ENCODE peak calls at places on chromosomes 3 and 15, in five cellular contexts. G, A, O, P and C are unnamed samples. For H3K9me3, the result is how much of the 10 kb centered on the place peaks cover.

GRCh38 chr3:47016934-47017435 is 37.5 kb downstream of the NBEAL2 start:
- DNase-seq in O (no peak), G (no peak), P (no peak), A (peak), C (no peak)

GRCh38 chr15:41914406-41914805 is 20.6 kb upstream of the SPTBN5 start:
- DNase-seq in G (no peak), A (no peak), O (no peak), P (no peak), C (no peak)

GRCh38 chr3:73056365-73057150 is 4.9 kb upstream of the EBLN2 start:
- DNase-seq in A (no peak), G (no peak), P (no peak), O (peak), C (no peak)

GRCh38 chr3:133895208-133896001 is at the start of gene RAB6B:
- DNase-seq in P (no peak), O (peak), G (peak), A (peak), C (no peak)

GRCh38 chr3:184757010-184757651 is 45.3 kb upstream of the MAGEF1 start:
- DNase-seq in O (no peak), G (peak), P (peak), A (peak), C (no peak)

GRCh38 chr15:99906356-99906755 is 173.1 kb upstream of the LYSMD4 start:
- DNase-seq in A (no peak), G (no peak), O (no peak), P (no peak), C (no peak)

GRCh38 chr3:58167431-58168351 is 43.1 kb downstream of the DNASE1L3 start:
- DNase-seq in P (peak), O (peak), A (peak), G (peak), C (peak)

GRCh38 chr3:170499562-170500156 is 81.0 kb downstream of the CLDN11 start:
- DNase-seq in A (peak), P (no peak), G (no peak), O (peak), C (no peak)

GRCh38 chr15:37094542-37095196 is 5.7 kb downstream of the MEIS2 start:
- DNase-seq in O (no peak), G (no peak), P (no peak), A (peak), C (no peak)

GRCh38 chr3:58837141-58837862 is 170.7 kb upstream of the FAM3D start:
- DNase-seq in G (no peak), P (no peak), A (peak), O (no peak), C (no peak)

GRCh38 chr15:67542192-67542461 is 376 bp upstream of the MAP2K5 start:
- DNase-seq in O (peak), G (no peak), A (no peak), P (no peak), C (no peak)

GRCh38 chr3:143975549-143976152 is 4.0 kb downstream of the DIPK2A start:
- DNase-seq in P (no peak), O (peak), A (peak), G (no peak), C (no peak)

GRCh38 chr3:46629571-46630517 is 17.5 kb downstream of the FAM240A start:
- DNase-seq in A (peak), G (peak), O (peak), P (peak), C (peak)

GRCh38 chr15:64717735-64718495 is 57.5 kb downstream of the RBPMS2 start:
- DNase-seq in G (peak), O (no peak), A (no peak), P (no peak), C (no peak)

GRCh38 chr15:92377083-92377789 is 16.4 kb upstream of the ST8SIA2 start:
- DNase-seq in A (no peak), P (no peak), G (peak), O (no peak), C (no peak)

GRCh38 chr3:12750223-12750622 is 8.8 kb downstream of the TMEM40 start:
- DNase-seq in O (no peak), P (no peak), G (no peak), A (no peak), C (no peak)

GRCh38 chr15:51801391-51801835 is 28.0 kb upstream of the TMOD3 start:
- DNase-seq in G (no peak), P (no peak), A (no peak), O (peak), C (no peak)

GRCh38 chr15:76763554-76763953 is 141.6 kb downstream of the SCAPER start:
- DNase-seq in P (no peak), A (no peak), O (no peak), G (no peak), C (no peak)

GRCh38 chr3:17741621-17742091 is 775 bp downstream of the TBC1D5 start:
- DNase-seq in G (no peak), O (no peak), P (no peak), A (no peak), C (no peak)

GRCh38 chr3:61687206-61687605 is 125.8 kb downstream of the PTPRG start:
- DNase-seq in O (no peak), A (no peak), P (no peak), G (no peak), C (no peak)

GRCh38 chr3:13414040-13414729 is 5.9 kb downstream of the NUP210 start:
- DNase-seq in A (no peak), O (no peak), G (peak), P (peak), C (peak)

GRCh38 chr3:299590-300301 is 103.2 kb downstream of the CHL1 start:
- DNase-seq in O (no peak), A (no peak), G (no peak), P (no peak), C (no peak)

GRCh38 chr3:195221876-195222617 is 48.9 kb downstream of the XXYLT1 start:
- DNase-seq in A (peak), G (no peak), P (no peak), O (no peak), C (no peak)

GRCh38 chr3:33277193-33277882 is at the start of gene FBXL2:
- DNase-seq in O (peak), G (peak), P (peak), A (peak), C (no peak)

GRCh38 chr3:67037615-67038014 is 39.5 kb downstream of the KBTBD8 start:
- DNase-seq in G (no peak), P (no peak), O (no peak), A (no peak), C (no peak)

GRCh38 chr3:137509354-137510045 is 254.6 kb upstream of the SOX14 start:
- DNase-seq in O (peak), P (no peak), G (no peak), A (no peak), C (no peak)

GRCh38 chr3:106257172-106257571 is 388.4 kb upstream of the CBLB start:
- DNase-seq in A (no peak), P (no peak), G (no peak), O (no peak), C (no peak)

GRCh38 chr3:117238805-117239204 is 529.2 kb downstream of the TUSC7 start:
- DNase-seq in P (no peak), A (no peak), O (peak), G (no peak), C (no peak)

GRCh38 chr15:66139816-66140215 is 113.7 kb downstream of the MEGF11 start:
- DNase-seq in P (no peak), G (no peak), O (no peak), A (peak), C (no peak)

GRCh38 chr15:57003418-57003817 is 85.0 kb downstream of the TCF12 start:
- DNase-seq in G (no peak), A (peak), P (no peak), O (no peak), C (no peak)

GRCh38 chr3:147945968-147946519 is 536.9 kb downstream of the ZIC1 start:
- DNase-seq in A (peak), G (no peak), P (no peak), O (peak), C (no peak)

GRCh38 chr15:71052356-71052755 is 62.9 kb upstream of the THSD4 start:
- DNase-seq in O (no peak), A (peak), G (no peak), P (no peak), C (no peak)

GRCh38 chr15:44286814-44287555 is 1.5 kb upstream of the GOLM2 start:
- DNase-seq in O (no peak), A (no peak), P (no peak), G (no peak), C (no peak)

GRCh38 chr15:72599855-72600464 is 54.5 kb upstream of the GOLGA6B start:
- DNase-seq in G (no peak), O (peak), P (no peak), A (peak), C (no peak)

GRCh38 chr15:69847625-69848024 is 250.1 kb downstream of the TLE3 start:
- DNase-seq in O (no peak), A (no peak), P (no peak), G (no peak), C (no peak)

GRCh38 chr3:99579965-99580364 is 58.4 kb upstream of the COL8A1 start:
- DNase-seq in G (no peak), O (no peak), P (no peak), A (no peak), C (no peak)

GRCh38 chr3:122493296-122493695 is 21.4 kb downstream of the KPNA1 start:
- DNase-seq in P (no peak), O (no peak), G (no peak), A (peak), C (no peak)

GRCh38 chr3:45992820-45993219 is 2.8 kb downstream of the FYCO1 start:
- DNase-seq in P (no peak), A (peak), G (no peak), O (no peak), C (no peak)

GRCh38 chr3:160691962-160692361 is 15.0 kb downstream of the ARL14 start:
- DNase-seq in O (no peak), A (no peak), P (no peak), G (no peak), C (no peak)

GRCh38 chr15:53721334-53722087 is 38.0 kb downstream of the WDR72 start:
- DNase-seq in A (no peak), G (no peak), P (no peak), O (no peak), C (no peak)

GRCh38 chr15:58223432-58223831 is 85.3 kb downstream of the AQP9 start:
- DNase-seq in P (no peak), A (no peak), G (no peak), O (no peak), C (no peak)
- H3K9me3 ChIP-seq in P (under half), A (under half), G (under half), O (under half), C (under half)

GRCh38 chr15:25059698-25060471 is 105.1 kb downstream of the SNRPN start:
- DNase-seq in G (no peak), O (no peak), A (peak), P (peak), C (no peak)
- H3K9me3 ChIP-seq in G (half or more), O (under half), A (half or more), P (half or more), C (half or more)

DNA sequence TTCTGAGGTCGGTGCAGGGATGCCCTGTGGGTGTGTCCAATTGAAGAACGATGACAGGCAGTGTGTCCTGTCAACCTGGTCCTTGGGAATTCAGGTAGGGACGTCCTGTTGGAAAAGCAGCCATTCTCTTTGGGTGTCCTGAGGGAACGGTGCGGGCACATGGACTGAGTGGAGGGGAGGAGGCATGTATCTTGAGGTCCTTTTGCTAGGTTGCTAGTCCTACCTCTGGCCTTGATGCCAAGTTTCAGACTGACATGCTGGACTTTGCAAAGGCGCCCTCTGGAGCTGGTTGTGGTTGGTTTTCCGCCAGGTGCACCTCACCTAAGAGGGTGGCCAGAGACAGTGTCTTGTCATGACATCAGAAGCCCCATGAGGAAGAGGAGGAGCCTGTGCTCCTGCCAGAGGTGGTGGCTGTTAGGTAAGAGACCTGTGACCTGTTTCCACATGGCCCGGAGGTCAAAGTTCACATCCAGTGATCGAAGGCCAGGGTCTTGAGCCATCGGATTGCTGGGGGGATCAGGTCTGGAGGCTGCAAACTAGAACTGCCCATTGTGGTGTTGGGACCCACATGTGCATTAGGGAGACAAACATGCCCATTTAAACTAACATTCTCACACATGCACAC is 106.3 kb downstream of the SNRPN start:
- DNase-seq in A (peak), O (no peak), G (no peak), P (peak), C (no peak)
- H3K9me3 ChIP-seq in A (half or more), O (under half), G (half or more), P (half or more), C (half or more)

GRCh38 chr3:6602329-6602728 is 258.6 kb upstream of the GRM7 start:
- DNase-seq in O (no peak), A (no peak), P (no peak), G (no peak), C (no peak)

GRCh38 chr3:6600237-6600636 is 260.7 kb upstream of the GRM7 start:
- DNase-seq in G (no peak), P (no peak), A (no peak), O (no peak), C (no peak)

GRCh38 chr3:6605245-6605644 is 255.7 kb upstream of the GRM7 start:
- DNase-seq in P (no peak), G (no peak), A (no peak), O (no peak), C (no peak)

DNA sequence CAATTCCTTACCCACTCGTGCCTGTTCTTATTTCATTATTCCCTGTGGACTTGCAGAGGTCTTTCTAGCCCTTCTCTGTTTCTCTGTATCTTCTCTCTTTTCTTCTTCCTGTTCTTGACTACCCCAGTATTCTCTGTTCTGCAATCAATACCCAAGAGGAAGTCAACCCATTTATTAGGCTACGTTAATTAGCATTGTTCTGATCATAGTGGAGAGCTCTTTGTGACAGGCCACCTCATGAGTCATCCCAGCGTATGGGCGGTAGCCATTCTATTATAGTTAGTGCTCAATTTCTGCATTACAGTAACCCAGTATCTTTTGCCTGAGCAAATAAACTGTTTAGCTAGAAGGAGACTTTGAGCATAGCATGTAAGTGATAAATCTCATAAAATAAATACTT is 259.5 kb upstream of the GRM7 start:
- DNase-seq in G (no peak), A (no peak), P (no peak), O (no peak), C (no peak)
- H3K9me3 ChIP-seq in G (under half), A (under half), P (under half), O (under half), C (under half)